ENCODE peak calls at places on chromosome 20, in eight cellular contexts. One of them, this sample, is unnamed.

GRCh38 chr20:40191573-40191972 is 497.5 kb downstream of the MAFB start:
- DNase-seq in H54: no peak
- DNase-seq in heart left ventricle: no peak
- DNase-seq in gastrocnemius medialis: no peak
- DNase-seq in ovary: no peak
- DNase-seq in vagina: no peak
- DNase-seq in H1: no peak
- DNase-seq in tibial nerve: peak; percentile 57
- DNase-seq in this sample: no peak

GRCh38 chr20:45822863-45823262 is 4.2 kb downstream of the TNNC2 start:
- DNase-seq in H54: no peak
- DNase-seq in heart left ventricle: peak; percentile 57
- DNase-seq in gastrocnemius medialis: no peak
- DNase-seq in ovary: peak; percentile 58
- DNase-seq in vagina: no peak
- DNase-seq in H1: no peak
- DNase-seq in tibial nerve: no peak
- DNase-seq in this sample: peak; percentile 47

GRCh38 chr20:45783656-45784294 is 7.9 kb downstream of the WFDC3 start:
- DNase-seq in H54: no peak
- DNase-seq in heart left ventricle: peak; percentile 73
- DNase-seq in gastrocnemius medialis: no peak
- DNase-seq in ovary: no peak
- DNase-seq in vagina: no peak
- DNase-seq in H1: no peak
- DNase-seq in tibial nerve: no peak
- DNase-seq in this sample: no peak

GRCh38 chr20:16518068-16518783 is 55.0 kb downstream of the KIF16B start:
- DNase-seq in H54: peak; percentile 35
- DNase-seq in heart left ventricle: no peak
- DNase-seq in gastrocnemius medialis: peak; percentile 51
- DNase-seq in ovary: no peak
- DNase-seq in vagina: no peak
- DNase-seq in H1: no peak
- DNase-seq in tibial nerve: peak; percentile 63
- DNase-seq in this sample: peak; percentile 42

GRCh38 chr20:41308290-41308691 is 9.2 kb downstream of the ZHX3 start:
- DNase-seq in H54: no peak
- DNase-seq in heart left ventricle: no peak
- DNase-seq in gastrocnemius medialis: no peak
- DNase-seq in ovary: no peak
- DNase-seq in vagina: no peak
- DNase-seq in H1: no peak
- DNase-seq in tibial nerve: no peak
- DNase-seq in this sample: peak; percentile 86

GRCh38 chr20:17794400-17794799 is 94.6 kb downstream of the BANF2 start:
- DNase-seq in H54: no peak
- DNase-seq in heart left ventricle: no peak
- DNase-seq in gastrocnemius medialis: no peak
- DNase-seq in ovary: no peak
- DNase-seq in vagina: no peak
- DNase-seq in H1: no peak
- DNase-seq in tibial nerve: no peak
- DNase-seq in this sample: no peak

GRCh38 chr20:32359633-32360332 is 1.7 kb downstream of the ASXL1 start:
- DNase-seq in H54: no peak
- DNase-seq in heart left ventricle: no peak
- DNase-seq in gastrocnemius medialis: no peak
- DNase-seq in ovary: no peak
- DNase-seq in vagina: no peak
- DNase-seq in H1: no peak
- DNase-seq in tibial nerve: no peak
- DNase-seq in this sample: peak; percentile 31

GRCh38 chr20:62405108-62405980 is 1.7 kb downstream of the CABLES2 start:
- DNase-seq in H54: no peak
- DNase-seq in heart left ventricle: peak; percentile 65
- DNase-seq in gastrocnemius medialis: peak; percentile 58
- DNase-seq in ovary: peak; percentile 72
- DNase-seq in vagina: no peak
- DNase-seq in H1: no peak
- DNase-seq in tibial nerve: peak; percentile 33
- DNase-seq in this sample: peak; percentile 70

GRCh38 chr20:49230575-49231211 is 11.5 kb downstream of the DDX27 start:
- DNase-seq in H54: no peak
- DNase-seq in heart left ventricle: peak; percentile 59
- DNase-seq in gastrocnemius medialis: no peak
- DNase-seq in ovary: no peak
- DNase-seq in vagina: no peak
- DNase-seq in H1: no peak
- DNase-seq in tibial nerve: no peak
- DNase-seq in this sample: peak; percentile 16

GRCh38 chr20:50628326-50628725 is 63.0 kb downstream of the RIPOR3 start:
- DNase-seq in H54: no peak
- DNase-seq in heart left ventricle: no peak
- DNase-seq in gastrocnemius medialis: no peak
- DNase-seq in ovary: no peak
- DNase-seq in vagina: no peak
- DNase-seq in H1: no peak
- DNase-seq in tibial nerve: no peak
- DNase-seq in this sample: no peak

GRCh38 chr20:14865169-14865568 is 527.8 kb upstream of the FLRT3 start:
- DNase-seq in H54: no peak
- DNase-seq in heart left ventricle: no peak
- DNase-seq in gastrocnemius medialis: no peak
- DNase-seq in ovary: no peak
- DNase-seq in vagina: no peak
- DNase-seq in H1: no peak
- DNase-seq in tibial nerve: no peak
- DNase-seq in this sample: no peak

GRCh38 chr20:37711987-37712961 is 18.4 kb downstream of the CTNNBL1 start:
- DNase-seq in H54: no peak
- DNase-seq in heart left ventricle: peak; percentile 46
- DNase-seq in gastrocnemius medialis: no peak
- DNase-seq in ovary: no peak
- DNase-seq in vagina: no peak
- DNase-seq in H1: no peak
- DNase-seq in tibial nerve: no peak
- DNase-seq in this sample: no peak

GRCh38 chr20:2693996-2694471 is 1.5 kb downstream of the EBF4 start:
- DNase-seq in H54: no peak
- DNase-seq in heart left ventricle: no peak
- DNase-seq in gastrocnemius medialis: no peak
- DNase-seq in ovary: peak; percentile 50
- DNase-seq in vagina: no peak
- DNase-seq in H1: no peak
- DNase-seq in tibial nerve: no peak
- DNase-seq in this sample: no peak

GRCh38 chr20:10747019-10747418 is 73.2 kb upstream of the JAG1 start:
- DNase-seq in H54: no peak
- DNase-seq in heart left ventricle: no peak
- DNase-seq in gastrocnemius medialis: no peak
- DNase-seq in ovary: no peak
- DNase-seq in vagina: no peak
- DNase-seq in H1: no peak
- DNase-seq in tibial nerve: no peak
- DNase-seq in this sample: no peak

GRCh38 chr20:50663095-50663821 is 28.1 kb downstream of the RIPOR3 start:
- DNase-seq in H54: no peak
- DNase-seq in heart left ventricle: peak; percentile 35
- DNase-seq in gastrocnemius medialis: no peak
- DNase-seq in ovary: no peak
- DNase-seq in vagina: no peak
- DNase-seq in H1: no peak
- DNase-seq in tibial nerve: no peak
- DNase-seq in this sample: no peak

GRCh38 chr20:10524643-10525042 is 89.5 kb downstream of the SLX4IP start:
- DNase-seq in H54: peak; percentile 13
- DNase-seq in heart left ventricle: no peak
- DNase-seq in gastrocnemius medialis: no peak
- DNase-seq in ovary: no peak
- DNase-seq in vagina: no peak
- DNase-seq in H1: no peak
- DNase-seq in tibial nerve: no peak
- DNase-seq in this sample: no peak

GRCh38 chr20:57399587-57400261 is 8.5 kb downstream of the RBM38 start:
- DNase-seq in H54: no peak
- DNase-seq in heart left ventricle: peak; percentile 73
- DNase-seq in gastrocnemius medialis: peak; percentile 77
- DNase-seq in ovary: no peak
- DNase-seq in vagina: no peak
- DNase-seq in H1: no peak
- DNase-seq in tibial nerve: no peak
- DNase-seq in this sample: peak; percentile 16

GRCh38 chr20:36461600-36462439 is 79.5 kb upstream of the MYL9 start:
- DNase-seq in H54: no peak
- DNase-seq in heart left ventricle: peak; percentile 75
- DNase-seq in gastrocnemius medialis: peak; percentile 69
- DNase-seq in ovary: peak; percentile 77
- DNase-seq in vagina: no peak
- DNase-seq in H1: no peak
- DNase-seq in tibial nerve: peak; percentile 43
- DNase-seq in this sample: peak; percentile 42

GRCh38 chr20:45489083-45489531 is 19.6 kb downstream of the WFDC2 start:
- DNase-seq in H54: no peak
- DNase-seq in heart left ventricle: no peak
- DNase-seq in gastrocnemius medialis: no peak
- DNase-seq in ovary: no peak
- DNase-seq in vagina: no peak
- DNase-seq in H1: no peak
- DNase-seq in tibial nerve: no peak
- DNase-seq in this sample: no peak

GRCh38 chr20:35514371-35514960 is 15.0 kb downstream of the C20orf173 start:
- DNase-seq in H54: no peak
- DNase-seq in heart left ventricle: no peak
- DNase-seq in gastrocnemius medialis: no peak
- DNase-seq in ovary: no peak
- DNase-seq in vagina: no peak
- DNase-seq in H1: no peak
- DNase-seq in tibial nerve: no peak
- DNase-seq in this sample: no peak

GRCh38 chr20:41064377-41064776 is 35.8 kb downstream of the TOP1 start:
- DNase-seq in H54: no peak
- DNase-seq in heart left ventricle: no peak
- DNase-seq in gastrocnemius medialis: no peak
- DNase-seq in ovary: no peak
- DNase-seq in vagina: no peak
- DNase-seq in H1: no peak
- DNase-seq in tibial nerve: no peak
- DNase-seq in this sample: no peak

GRCh38 chr20:33684533-33685327 is 1.5 kb downstream of the E2F1 start:
- DNase-seq in H54: no peak
- DNase-seq in heart left ventricle: no peak
- DNase-seq in gastrocnemius medialis: no peak
- DNase-seq in ovary: peak; percentile 50
- DNase-seq in vagina: no peak
- DNase-seq in H1: no peak
- DNase-seq in tibial nerve: no peak
- DNase-seq in this sample: no peak

GRCh38 chr20:9506337-9506821 is 8.0 kb upstream of the LAMP5 start:
- DNase-seq in H54: no peak
- DNase-seq in heart left ventricle: no peak
- DNase-seq in gastrocnemius medialis: no peak
- DNase-seq in ovary: no peak
- DNase-seq in vagina: no peak
- DNase-seq in H1: no peak
- DNase-seq in tibial nerve: no peak
- DNase-seq in this sample: no peak

GRCh38 chr20:19968488-19969073 is 48.6 kb upstream of the NAA20 start:
- DNase-seq in H54: no peak
- DNase-seq in heart left ventricle: no peak
- DNase-seq in gastrocnemius medialis: no peak
- DNase-seq in ovary: no peak
- DNase-seq in vagina: no peak
- DNase-seq in H1: no peak
- DNase-seq in tibial nerve: no peak
- DNase-seq in this sample: no peak

GRCh38 chr20:19969106-19969505 is 48.1 kb upstream of the NAA20 start:
- DNase-seq in H54: no peak
- DNase-seq in heart left ventricle: no peak
- DNase-seq in gastrocnemius medialis: no peak
- DNase-seq in ovary: no peak
- DNase-seq in vagina: no peak
- DNase-seq in H1: no peak
- DNase-seq in tibial nerve: no peak
- DNase-seq in this sample: no peak

GRCh38 chr20:19969507-19970255 is 47.5 kb upstream of the NAA20 start:
- DNase-seq in H54: no peak
- DNase-seq in heart left ventricle: no peak
- DNase-seq in gastrocnemius medialis: no peak
- DNase-seq in ovary: no peak
- DNase-seq in vagina: no peak
- DNase-seq in H1: no peak
- DNase-seq in tibial nerve: no peak
- DNase-seq in this sample: no peak

GRCh38 chr20:19971121-19971520 is 46.0 kb upstream of the NAA20 start:
- DNase-seq in H54: no peak
- DNase-seq in heart left ventricle: no peak
- DNase-seq in gastrocnemius medialis: no peak
- DNase-seq in ovary: no peak
- DNase-seq in vagina: no peak
- DNase-seq in H1: no peak
- DNase-seq in tibial nerve: no peak
- DNase-seq in this sample: no peak

GRCh38 chr20:19970256-19970765 is 46.9 kb upstream of the NAA20 start:
- DNase-seq in H54: no peak
- DNase-seq in heart left ventricle: no peak
- DNase-seq in gastrocnemius medialis: no peak
- DNase-seq in ovary: no peak
- DNase-seq in vagina: no peak
- DNase-seq in H1: no peak
- DNase-seq in tibial nerve: no peak
- DNase-seq in this sample: no peak
- TF ChIP-seq POLR2A in H54: no peak
- TF ChIP-seq POLR2A in heart left ventricle: no peak
- TF ChIP-seq POLR2A in gastrocnemius medialis: no peak
- TF ChIP-seq POLR2A in ovary: no peak
- TF ChIP-seq POLR2A in vagina: no peak
- TF ChIP-seq POLR2A in H1: no peak
- TF ChIP-seq POLR2A in tibial nerve: no peak
- TF ChIP-seq POLR2A in this sample: no peak

GRCh38 chr20:53875452-53875851 is 194.9 kb downstream of the BCAS1 start:
- DNase-seq in H54: no peak
- DNase-seq in heart left ventricle: peak; percentile 28
- DNase-seq in gastrocnemius medialis: no peak
- DNase-seq in ovary: no peak
- DNase-seq in vagina: no peak
- DNase-seq in H1: no peak
- DNase-seq in tibial nerve: no peak
- DNase-seq in this sample: no peak
- TF ChIP-seq POLR2A in H54: no peak
- TF ChIP-seq POLR2A in heart left ventricle: no peak
- TF ChIP-seq POLR2A in gastrocnemius medialis: no peak
- TF ChIP-seq POLR2A in ovary: no peak
- TF ChIP-seq POLR2A in vagina: no peak
- TF ChIP-seq POLR2A in H1: no peak
- TF ChIP-seq POLR2A in tibial nerve: no peak
- TF ChIP-seq POLR2A in this sample: no peak

GRCh38 chr20:56392282-56393132 is at the start of gene CSTF1:
- DNase-seq in H54: peak; percentile 98
- DNase-seq in heart left ventricle: peak; percentile 100
- DNase-seq in gastrocnemius medialis: peak; percentile 100
- DNase-seq in ovary: peak; percentile 99
- DNase-seq in vagina: peak; percentile 100
- DNase-seq in H1: peak; percentile 99
- DNase-seq in tibial nerve: peak; percentile 97
- DNase-seq in this sample: peak; percentile 100
- TF ChIP-seq POLR2A in H54: peak; percentile 62
- TF ChIP-seq POLR2A in heart left ventricle: peak; percentile 38
- TF ChIP-seq POLR2A in gastrocnemius medialis: peak; percentile 37
- TF ChIP-seq POLR2A in ovary: peak; percentile 48
- TF ChIP-seq POLR2A in vagina: peak; percentile 20
- TF ChIP-seq POLR2A in H1: peak; percentile 28
- TF ChIP-seq POLR2A in tibial nerve: no peak
- TF ChIP-seq POLR2A in this sample: no peak

GRCh38 chr20:63707558-63708300 is at the start of the genes ARFRP1 and ZGPAT:
- DNase-seq in H54: peak; percentile 87
- DNase-seq in heart left ventricle: peak; percentile 94
- DNase-seq in gastrocnemius medialis: peak; percentile 86
- DNase-seq in ovary: peak; percentile 93
- DNase-seq in vagina: no peak
- DNase-seq in H1: no peak
- DNase-seq in tibial nerve: peak; percentile 85
- DNase-seq in this sample: peak; percentile 67
- TF ChIP-seq POLR2A in H54: peak; percentile 63
- TF ChIP-seq POLR2A in heart left ventricle: peak; percentile 72
- TF ChIP-seq POLR2A in gastrocnemius medialis: peak; percentile 77
- TF ChIP-seq POLR2A in ovary: peak; percentile 38
- TF ChIP-seq POLR2A in vagina: no peak
- TF ChIP-seq POLR2A in H1: peak; percentile 53
- TF ChIP-seq POLR2A in tibial nerve: peak; percentile 0
- TF ChIP-seq POLR2A in this sample: peak; percentile 57